ENCODE peak calls at places on chromosomes 13 and 19, in four cellular contexts. C is activated CD8-positive, alpha-beta T cell treated with anti-CD3 and anti-CD28 coated beads, Interleukin-2, amount 10 ng/mL, durations not matched to agents 7 days and 5 days; H is neural progenitor cell; P is Panc1. A is an unnamed sample.
A peak's percentile ranks its signal among the peaks of the same experiment; 100 is the strongest.

GRCh38 chr19:36973844-36974195 is 57.7 kb downstream of the ZNF568 start:
- DNase-seq in C (no peak), H (no peak), P (no peak), A (no peak)

GRCh38 chr13:90640976-90641375 is 706.5 kb upstream of the MIR17HG start:
- DNase-seq in C (no peak), H (no peak), P (no peak), A (no peak)

GRCh38 chr19:51090471-51090870 is 7.8 kb upstream of the KLK14 start:
- DNase-seq in C (no peak), H (no peak), P (no peak), A (no peak)

GRCh38 chr13:31090921-31091624 is 70.6 kb downstream of the HSPH1 start:
- DNase-seq in C (no peak), H (no peak), P (no peak), A (no peak)

GRCh38 chr19:12766051-12766521 is 9.3 kb downstream of the HOOK2 start:
- DNase-seq in C (peak; percentile 78), H (peak; percentile 87), P (no peak), A (peak; percentile 88)

GRCh38 chr19:41997121-41997850 is 3.3 kb upstream of the ATP1A3 start:
- DNase-seq in C (peak; percentile 63), H (peak; percentile 90), P (no peak), A (peak; percentile 88)

GRCh38 chr19:18073197-18073596 is 13.5 kb downstream of the IL12RB1 start:
- DNase-seq in C (peak; percentile 50), H (no peak), P (no peak), A (no peak)

GRCh38 chr13:67549331-67549730 is 319.2 kb upstream of the PCDH9 start:
- DNase-seq in C (no peak), H (no peak), P (no peak), A (no peak)

GRCh38 chr13:75226092-75226491 is 255.9 kb downstream of the TBC1D4 start:
- DNase-seq in C (no peak), H (no peak), P (no peak), A (peak; percentile 78)

GRCh38 chr13:68736961-68737360 is 1370.7 kb upstream of the ATXN8OS start:
- DNase-seq in C (no peak), H (no peak), P (no peak), A (no peak)

GRCh38 chr13:109123971-109124370 is 494.6 kb downstream of the MYO16 start:
- DNase-seq in C (no peak), H (peak; percentile 28), P (no peak), A (no peak)

GRCh38 chr19:12933287-12934072 is at the start of gene FARSA:
- DNase-seq in C (peak; percentile 95), H (peak; percentile 94), P (peak; percentile 56), A (peak; percentile 98)

GRCh38 chr13:107843281-107843680 is 372.1 kb downstream of the LIG4 start:
- DNase-seq in C (no peak), H (no peak), P (no peak), A (peak; percentile 51)

GRCh38 chr19:50432221-50432626 is 468 bp upstream of the MYBPC2 start:
- DNase-seq in C (no peak), H (peak; percentile 83), P (no peak), A (peak; percentile 69)

GRCh38 chr13:36445806-36446423 is 13.6 kb downstream of the CCNA1 start:
- DNase-seq in C (no peak), H (no peak), P (no peak), A (no peak)

GRCh38 chr13:102784501-102784900 is 10.9 kb upstream of the TEX30 start:
- DNase-seq in C (no peak), H (no peak), P (no peak), A (no peak)

GRCh38 chr13:50580684-50581305 is 262.7 kb downstream of the DLEU7 start:
- DNase-seq in C (no peak), H (no peak), P (no peak), A (no peak)

GRCh38 chr13:110307697-110308376 is 753 bp downstream of the COL4A2 start:
- DNase-seq in C (no peak), H (peak; percentile 59), P (no peak), A (peak; percentile 43)

GRCh38 chr13:32060319-32060924 is 28.8 kb downstream of the FRY start:
- DNase-seq in C (no peak), H (no peak), P (no peak), A (no peak)

GRCh38 chr13:28320209-28320608 is 174.7 kb downstream of the FLT1 start:
- DNase-seq in C (no peak), H (no peak), P (no peak), A (no peak)

GRCh38 chr13:20332361-20333096 is 100.4 kb upstream of the GJB6 start:
- DNase-seq in C (no peak), H (no peak), P (no peak), A (no peak)

GRCh38 chr13:113853518-113854237 is 10.2 kb downstream of the GAS6 start:
- DNase-seq in C (no peak), H (no peak), P (no peak), A (no peak)

GRCh38 chr13:81017525-81018152 is 676.7 kb upstream of the SPRY2 start:
- DNase-seq in C (no peak), H (peak; percentile 70), P (no peak), A (peak; percentile 81)

GRCh38 chr19:11541238-11541637 is 2.6 kb downstream of the CNN1 start:
- DNase-seq in C (no peak), H (no peak), P (no peak), A (no peak)

GRCh38 chr19:30662211-30662861 is 290.2 kb downstream of the ZNF536 start:
- DNase-seq in C (no peak), H (no peak), P (no peak), A (no peak)

GRCh38 chr19:48553676-48554384 is 1.9 kb downstream of the SULT2B1 start:
- DNase-seq in C (no peak), H (peak; percentile 48), P (no peak), A (peak; percentile 61)

GRCh38 chr13:20495087-20496023 is 30.3 kb downstream of the CRYL1 start:
- DNase-seq in C (peak; percentile 79), H (peak; percentile 69), P (peak; percentile 42), A (peak; percentile 75)

GRCh38 chr13:67117010-67117550 is 113.1 kb downstream of the PCDH9 start:
- DNase-seq in C (no peak), H (peak; percentile 64), P (no peak), A (no peak)

GRCh38 chr13:40031031-40031430 is 375.6 kb downstream of the COG6 start:
- DNase-seq in C (no peak), H (no peak), P (no peak), A (no peak)

GRCh38 chr13:30082391-30082790 is 225.0 kb downstream of the KATNAL1 start:
- DNase-seq in C (peak; percentile 1), H (no peak), P (no peak), A (no peak)

GRCh38 chr13:41780736-41781708 is 179.9 kb downstream of the VWA8 start:
- DNase-seq in C (no peak), H (no peak), P (no peak), A (no peak)

GRCh38 chr13:106159295-106160195 is 375.9 kb downstream of the EFNB2 start:
- DNase-seq in C (no peak), H (no peak), P (no peak), A (peak; percentile 10)

GRCh38 chr13:79386125-79386822 is 19.8 kb downstream of the RBM26 start:
- DNase-seq in C (no peak), H (no peak), P (no peak), A (no peak)

GRCh38 chr19:15672580-15673175 is at the start of gene CYP4F12:
- DNase-seq in C (no peak), H (no peak), P (no peak), A (peak; percentile 17)

GRCh38 chr13:43061496-43062280 is 38.3 kb downstream of the DNAJC15 start:
- DNase-seq in C (no peak), H (no peak), P (no peak), A (no peak)

GRCh38 chr13:20980899-20981298 is 78.4 kb upstream of the XPO4 start:
- DNase-seq in C (no peak), H (no peak), P (no peak), A (no peak)

GRCh38 chr13:46659413-46660065 is 106.6 kb downstream of the LRCH1 start:
- DNase-seq in C (no peak), H (no peak), P (no peak), A (no peak)

GRCh38 chr13:77477299-77477848 is 58.1 kb upstream of the SCEL start:
- DNase-seq in C (no peak), H (no peak), P (no peak), A (no peak)